ENCODE peak calls at places on chromosomes 1 and 21, in nine cellular contexts. C, I, Q, U, T, B, H, Z and E are unnamed samples.

GRCh38 chr1:147804942-147805723 is 44.7 kb upstream of the GJA5 start:
- DNase-seq in B (no peak), U (peak), T (no peak), Z (no peak), I (peak), Q (no peak), H (no peak), C (no peak), E (no peak)

GRCh38 chr1:78143152-78143551 is 97.4 kb downstream of the GIPC2 start:
- DNase-seq in C (no peak), I (no peak), T (no peak), Q (no peak), Z (no peak), U (no peak), B (peak), H (peak), E (no peak)

GRCh38 chr21:38448619-38449186 is 49.6 kb downstream of the ERG start:
- DNase-seq in T (no peak), U (peak), H (no peak), Z (no peak), B (no peak), C (no peak), Q (no peak), I (no peak), E (no peak)

GRCh38 chr1:40270152-40270834 is 12.3 kb downstream of the ZMPSTE24 start:
- DNase-seq in C (no peak), H (no peak), B (no peak), U (no peak), Z (no peak), I (no peak), T (no peak), Q (no peak), E (no peak)

GRCh38 chr1:202317941-202318925 is 23.5 kb downstream of the UBE2T start:
- DNase-seq in U (no peak), B (no peak), Q (no peak), I (no peak), H (no peak), Z (no peak), T (no peak), C (no peak), E (no peak)

GRCh38 chr1:234875953-234876814 is 252.5 kb downstream of the TOMM20 start:
- DNase-seq in Q (no peak), C (peak), Z (peak), H (no peak), T (no peak), B (no peak), U (no peak), I (peak), E (no peak)

GRCh38 chr1:151990856-151991198 is 2.8 kb downstream of the S100A10 start:
- DNase-seq in Z (peak), I (peak), U (no peak), B (no peak), T (no peak), Q (no peak), H (no peak), C (peak), E (no peak)

GRCh38 chr21:39529026-39529425 is 77.3 kb downstream of the SH3BGR start:
- DNase-seq in H (no peak), T (no peak), C (no peak), U (peak), I (peak), B (no peak), Z (no peak), Q (no peak), E (no peak)

GRCh38 chr1:183742367-183742766 is 62.6 kb upstream of the RGL1 start:
- DNase-seq in Q (no peak), Z (no peak), T (no peak), C (no peak), H (no peak), I (peak), U (no peak), B (no peak), E (no peak)

GRCh38 chr1:77170687-77171086 is 48.5 kb downstream of the PIGK start:
- DNase-seq in Q (no peak), C (peak), Z (no peak), H (no peak), U (no peak), B (no peak), I (no peak), T (no peak), E (no peak)

GRCh38 chr21:29523646-29524045 is 224.9 kb downstream of the BACH1 start:
- DNase-seq in Z (no peak), U (no peak), Q (no peak), I (no peak), T (no peak), B (no peak), H (no peak), C (peak), E (no peak)

GRCh38 chr1:170461762-170462384 is 70.1 kb upstream of the GORAB start:
- DNase-seq in T (no peak), Z (peak), H (no peak), I (no peak), B (no peak), U (no peak), Q (no peak), C (peak), E (no peak)

GRCh38 chr1:52045236-52045635 is 9.8 kb downstream of the TXNDC12 start:
- DNase-seq in C (no peak), T (no peak), H (no peak), B (no peak), U (no peak), Z (no peak), I (no peak), Q (no peak), E (no peak)

GRCh38 chr1:49971088-49971487 is 52.7 kb downstream of the AGBL4 start:
- DNase-seq in Q (no peak), B (no peak), T (no peak), U (no peak), Z (no peak), H (no peak), I (no peak), C (no peak), E (no peak)

GRCh38 chr21:22791986-22792560 is 1793.9 kb downstream of the NCAM2 start:
- DNase-seq in C (peak), H (peak), U (peak), Q (peak), I (peak), T (no peak), Z (peak), B (no peak), E (peak)

GRCh38 chr1:29563092-29563491 is 326.8 kb downstream of the PTPRU start:
- DNase-seq in T (no peak), H (no peak), C (no peak), I (no peak), Q (no peak), B (no peak), U (no peak), Z (no peak), E (no peak)

GRCh38 chr1:181969902-181970301 is 91.6 kb downstream of the ZNF648 start:
- DNase-seq in Z (no peak), U (peak), C (no peak), H (no peak), B (no peak), I (no peak), Q (no peak), T (no peak), E (no peak)

GRCh38 chr1:191608367-191608766 is 549.9 kb upstream of the RGS18 start:
- DNase-seq in U (no peak), C (no peak), H (no peak), Z (no peak), B (no peak), Q (no peak), I (no peak), T (no peak), E (peak)

GRCh38 chr1:223312705-223313414 is 51.1 kb downstream of the SUSD4 start:
- DNase-seq in C (no peak), H (no peak), B (no peak), Q (no peak), U (no peak), Z (no peak), I (no peak), T (no peak), E (no peak)

GRCh38 chr1:212710566-212710965 is 10.9 kb upstream of the BATF3 start:
- DNase-seq in Z (no peak), T (no peak), I (no peak), H (no peak), U (no peak), B (no peak), C (no peak), Q (no peak), E (no peak)

GRCh38 chr1:226215239-226215638 is 8.2 kb upstream of the MIXL1 start:
- DNase-seq in U (peak), B (no peak), H (no peak), Q (no peak), I (no peak), C (no peak), T (no peak), Z (no peak), E (no peak)

GRCh38 chr1:84797603-84798002 is 95.4 kb downstream of the LPAR3 start:
- DNase-seq in I (no peak), Q (no peak), Z (no peak), U (no peak), C (no peak), T (no peak), B (no peak), H (no peak), E (no peak)

GRCh38 chr1:220326578-220326977 is 54.3 kb upstream of the RAB3GAP2 start:
- DNase-seq in Z (peak), C (no peak), B (no peak), T (no peak), U (no peak), Q (no peak), I (no peak), H (no peak), E (no peak)

GRCh38 chr1:94620345-94621031 is 78.9 kb upstream of the F3 start:
- DNase-seq in C (no peak), B (no peak), H (no peak), Z (no peak), T (no peak), I (no peak), U (no peak), Q (no peak), E (no peak)

GRCh38 chr1:177913762-177914540 is 55.9 kb downstream of the SEC16B start:
- DNase-seq in U (peak), C (peak), B (no peak), Z (peak), T (no peak), I (peak), Q (no peak), H (peak), E (no peak)

GRCh38 chr1:16236495-16237342 is at the start of gene CPLANE2:
- DNase-seq in I (peak), T (peak), Q (peak), Z (peak), H (peak), U (peak), B (peak), C (peak), E (peak)
- TF ChIP-seq CTCF in I (no peak), T (no peak), Q (no peak), Z (no peak), H (no peak), U (peak), B (no peak), C (no peak), E (no peak)

DNA sequence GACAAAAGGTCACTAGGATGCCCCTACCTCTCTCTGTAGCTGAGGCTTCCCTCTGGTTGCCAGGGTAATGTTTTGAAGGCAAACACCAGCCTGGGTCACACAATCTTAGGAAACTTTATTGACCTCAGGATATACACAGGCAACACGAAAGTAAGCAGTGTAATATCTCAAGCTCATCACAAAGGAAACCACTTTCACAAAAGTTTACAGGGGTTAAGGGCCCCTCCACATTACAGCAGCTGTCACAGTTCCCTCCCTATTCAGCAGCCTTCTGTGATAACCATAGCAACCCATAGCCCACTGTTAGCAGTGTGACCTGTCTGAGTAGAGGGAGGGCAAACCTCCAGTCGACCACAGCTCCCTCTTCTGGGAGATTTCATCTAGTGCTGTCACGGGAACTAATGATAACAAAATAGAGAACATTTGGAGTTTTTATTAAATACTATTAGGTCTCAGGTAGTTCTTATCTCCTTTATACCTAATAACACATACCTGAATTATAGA is 149.8 kb downstream of the PTPRC start:
- DNase-seq in U (peak), H (no peak), Q (peak), C (no peak), I (peak), T (peak), B (peak), Z (peak), E (no peak)
- TF ChIP-seq CTCF in U (peak), H (peak), Q (peak), C (peak), I (peak), T (peak), B (peak), Z (peak), E (peak)

GRCh38 chr1:193190096-193190744 is 3.8 kb upstream of the B3GALT2 start:
- DNase-seq in T (no peak), C (peak), U (no peak), Q (no peak), B (no peak), H (peak), I (peak), Z (no peak), E (no peak)
- TF ChIP-seq CTCF in T (no peak), C (peak), U (peak), Q (peak), B (peak), H (peak), I (peak), Z (peak), E (peak)

GRCh38 chr1:232628335-232629214 is 1.4 kb downstream of the SIPA1L2 start:
- DNase-seq in H (peak), I (peak), Q (no peak), B (no peak), Z (no peak), T (no peak), U (no peak), C (peak), E (no peak)
- TF ChIP-seq CTCF in H (peak), I (peak), Q (peak), B (no peak), Z (peak), T (no peak), U (peak), C (peak), E (peak)

GRCh38 chr1:8439015-8439702 is 121.2 kb downstream of the SLC45A1 start:
- DNase-seq in Z (peak), H (no peak), C (peak), B (no peak), I (peak), Q (peak), U (peak), T (no peak), E (peak)
- TF ChIP-seq CTCF in Z (peak), H (no peak), C (no peak), B (no peak), I (peak), Q (peak), U (peak), T (no peak), E (no peak)

DNA sequence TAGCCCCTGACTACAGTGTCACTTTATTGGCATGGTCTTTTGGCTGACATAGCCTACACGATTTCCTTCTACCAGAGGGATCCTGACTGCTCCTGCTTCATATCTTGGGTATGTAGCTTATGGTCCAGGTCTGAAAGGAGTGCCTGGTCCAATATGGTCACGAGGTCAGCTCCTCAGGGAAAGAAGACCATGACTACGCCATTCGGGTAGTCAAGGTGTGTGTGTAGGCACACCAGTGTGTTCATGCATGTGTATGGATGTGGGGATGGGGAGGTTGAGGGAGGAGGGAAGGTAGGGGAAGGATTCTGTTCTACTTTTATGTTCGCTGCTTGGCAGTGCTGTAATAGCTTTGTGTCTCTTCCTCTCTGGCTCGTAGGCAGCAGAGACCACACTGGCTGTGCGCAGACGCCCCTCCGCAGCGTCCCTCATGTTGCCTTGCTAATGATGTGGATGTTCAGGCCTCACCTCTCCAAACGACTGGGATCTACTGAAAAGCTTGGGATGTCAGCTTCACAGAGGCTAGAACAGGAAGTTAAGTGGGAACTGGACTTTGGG is 10.0 kb upstream of the C4BPB start:
- DNase-seq in I (no peak), B (no peak), H (no peak), C (no peak), U (no peak), Z (no peak), T (no peak), Q (no peak), E (no peak)
- TF ChIP-seq CTCF in I (no peak), B (no peak), H (no peak), C (no peak), U (no peak), Z (no peak), T (no peak), Q (no peak), E (no peak)

GRCh38 chr1:22791736-22792325 is 81.2 kb downstream of the EPHB2 start:
- DNase-seq in Q (no peak), C (peak), H (no peak), I (no peak), U (no peak), T (no peak), B (no peak), Z (no peak), E (no peak)
- TF ChIP-seq CTCF in Q (no peak), C (no peak), H (no peak), I (no peak), U (no peak), T (no peak), B (no peak), Z (no peak), E (no peak)

GRCh38 chr1:101479945-101480344 is 243.1 kb downstream of the S1PR1 start:
- DNase-seq in B (no peak), T (no peak), I (no peak), Z (no peak), U (no peak), Q (no peak), H (no peak), C (no peak), E (no peak)

GRCh38 chr1:101476541-101476940 is 239.7 kb downstream of the S1PR1 start:
- DNase-seq in U (no peak), T (no peak), Q (no peak), I (no peak), B (no peak), C (no peak), H (no peak), Z (no peak), E (no peak)

GRCh38 chr1:101474039-101474665 is 237.3 kb downstream of the S1PR1 start:
- DNase-seq in U (no peak), C (peak), B (no peak), Z (no peak), I (peak), T (no peak), Q (no peak), H (peak), E (no peak)
- TF ChIP-seq CTCF in U (peak), C (peak), B (peak), Z (no peak), I (peak), T (peak), Q (peak), H (peak), E (peak)

DNA sequence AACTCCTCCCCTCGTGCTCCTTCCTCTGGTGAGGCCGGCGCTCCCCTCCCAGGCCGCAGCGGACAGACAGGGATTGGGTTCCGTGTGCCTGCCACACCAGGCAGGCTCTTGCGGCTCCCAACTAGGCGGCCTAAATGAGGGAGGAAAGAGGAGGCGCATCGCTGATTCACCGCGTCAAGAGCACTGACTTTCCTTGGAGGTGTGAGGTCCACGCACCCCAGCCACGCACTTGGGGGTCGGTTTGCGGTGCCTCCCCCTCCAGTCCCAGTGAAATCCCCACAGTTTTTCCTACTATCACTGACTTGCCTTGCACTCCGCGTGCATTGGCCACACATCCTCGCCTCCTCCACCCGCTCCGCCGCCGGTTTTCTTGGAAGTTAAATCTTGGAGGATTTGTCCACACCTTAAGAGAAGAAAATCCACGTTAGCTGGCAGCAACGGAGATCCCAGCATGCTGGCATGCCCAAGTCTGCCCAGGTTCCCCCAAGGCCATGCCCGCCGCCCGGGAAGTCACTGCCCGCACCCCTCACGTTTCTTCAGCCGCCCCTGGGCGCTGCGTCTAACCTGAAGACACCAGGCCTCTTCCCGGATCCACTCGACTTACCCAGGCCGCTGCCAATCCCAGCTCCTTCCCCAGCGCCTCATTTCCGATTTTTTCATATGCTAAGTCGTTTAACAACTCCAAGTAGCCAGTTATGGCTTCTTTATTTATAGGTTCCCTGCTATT is 1.1 kb upstream of the FOXD3 start:
- DNase-seq in B (no peak), Z (no peak), Q (peak), C (peak), I (no peak), U (peak), H (no peak), T (no peak), E (no peak)
- TF ChIP-seq CTCF in B (no peak), Z (no peak), Q (no peak), C (no peak), I (no peak), U (no peak), H (no peak), T (no peak), E (no peak)

GRCh38 chr1:9672444-9672843 is 20.9 kb downstream of the PIK3CD start:
- DNase-seq in Q (no peak), I (no peak), H (no peak), T (no peak), U (no peak), B (no peak), Z (no peak), C (no peak), E (no peak)
- TF ChIP-seq CTCF in Q (no peak), I (no peak), H (no peak), T (no peak), U (no peak), B (no peak), Z (no peak), C (no peak), E (no peak)